ENCODE peak calls at places on chromosomes 7 and 10, in six cellular contexts. C, J, A, R, N and H are unnamed samples.

GRCh38 chr7:30321992-30322637 is 37.7 kb downstream of the ZNRF2 start:
- DNase-seq in C (no peak), N (no peak), A (no peak), J (no peak), R (no peak), H (no peak)

GRCh38 chr10:58531084-58531695 is 18.5 kb downstream of the BICC1 start:
- DNase-seq in C (peak), A (peak), N (peak), J (peak), R (no peak), H (no peak)

GRCh38 chr10:60426425-60426824 is 36.8 kb upstream of the ANK3 start:
- DNase-seq in A (no peak), C (no peak), N (peak), J (no peak), R (no peak), H (no peak)

GRCh38 chr10:33163941-33164824 is 170.3 kb downstream of the NRP1 start:
- DNase-seq in N (peak), C (no peak), A (no peak), R (no peak), J (no peak), H (no peak)

GRCh38 chr7:98974906-98975816 is 96.8 kb downstream of the TRRAP start:
- DNase-seq in A (no peak), J (no peak), C (no peak), R (no peak), N (no peak), H (no peak)

GRCh38 chr7:319267-319661 is 29.3 kb downstream of the FOXL3 start:
- DNase-seq in A (no peak), N (no peak), R (peak), J (peak), C (no peak), H (no peak)

GRCh38 chr10:77899690-77900089 is 26.9 kb downstream of the DLG5 start:
- DNase-seq in C (no peak), A (no peak), J (no peak), N (no peak), R (no peak), H (no peak)

GRCh38 chr7:114086491-114086905 is 167.7 kb upstream of the PPP1R3A start:
- DNase-seq in C (no peak), R (peak), A (peak), J (peak), N (no peak), H (no peak)

GRCh38 chr10:91976324-91977051 is 52.9 kb downstream of the BTAF1 start:
- DNase-seq in J (no peak), R (no peak), C (no peak), A (no peak), N (no peak), H (no peak)

GRCh38 chr10:96310359-96310669 is 6.1 kb downstream of the DNTT start:
- DNase-seq in C (no peak), A (no peak), J (no peak), N (no peak), R (no peak), H (no peak)

GRCh38 chr10:16049050-16049449 is 188.7 kb upstream of the MINDY3 start:
- DNase-seq in J (no peak), N (no peak), C (no peak), A (no peak), R (no peak), H (no peak)
- TF ChIP-seq CTCF in J (no peak), N (no peak), C (peak), A (no peak), R (no peak), H (no peak)

GRCh38 chr7:20783131-20783715 is 3.5 kb downstream of the SP8 start:
- DNase-seq in J (no peak), A (no peak), R (no peak), C (no peak), N (no peak), H (no peak)

GRCh38 chr7:20786049-20786412 is 655 bp downstream of the SP8 start:
- DNase-seq in N (no peak), R (no peak), A (no peak), J (no peak), C (no peak), H (no peak)

GRCh38 chr7:20785211-20786048 is 1.3 kb downstream of the SP8 start:
- DNase-seq in R (no peak), A (peak), C (no peak), N (no peak), J (peak), H (no peak)

GRCh38 chr7:20783716-20784310 is 2.9 kb downstream of the SP8 start:
- DNase-seq in R (no peak), J (peak), N (no peak), C (no peak), A (peak), H (no peak)

GRCh38 chr7:20784311-20785210 is 2.1 kb downstream of the SP8 start:
- DNase-seq in N (no peak), R (no peak), C (no peak), A (peak), J (peak), H (no peak)
- TF ChIP-seq CTCF in N (peak), R (no peak), C (peak), A (peak), J (no peak), H (no peak)

GRCh38 chr10:127921075-127921750 is 14.3 kb downstream of the PTPRE start:
- DNase-seq in R (no peak), C (no peak), N (no peak), A (no peak), J (no peak), H (no peak)

GRCh38 chr10:127918570-127918969 is 11.7 kb downstream of the PTPRE start:
- DNase-seq in N (no peak), R (no peak), J (no peak), C (no peak), A (no peak), H (no peak)

GRCh38 chr10:127920319-127921074 is 13.6 kb downstream of the PTPRE start:
- DNase-seq in J (no peak), N (no peak), A (no peak), C (no peak), R (no peak), H (no peak)

GRCh38 chr10:127921751-127922140 is 14.8 kb downstream of the PTPRE start:
- DNase-seq in R (no peak), A (no peak), J (no peak), C (no peak), N (no peak), H (no peak)

DNA sequence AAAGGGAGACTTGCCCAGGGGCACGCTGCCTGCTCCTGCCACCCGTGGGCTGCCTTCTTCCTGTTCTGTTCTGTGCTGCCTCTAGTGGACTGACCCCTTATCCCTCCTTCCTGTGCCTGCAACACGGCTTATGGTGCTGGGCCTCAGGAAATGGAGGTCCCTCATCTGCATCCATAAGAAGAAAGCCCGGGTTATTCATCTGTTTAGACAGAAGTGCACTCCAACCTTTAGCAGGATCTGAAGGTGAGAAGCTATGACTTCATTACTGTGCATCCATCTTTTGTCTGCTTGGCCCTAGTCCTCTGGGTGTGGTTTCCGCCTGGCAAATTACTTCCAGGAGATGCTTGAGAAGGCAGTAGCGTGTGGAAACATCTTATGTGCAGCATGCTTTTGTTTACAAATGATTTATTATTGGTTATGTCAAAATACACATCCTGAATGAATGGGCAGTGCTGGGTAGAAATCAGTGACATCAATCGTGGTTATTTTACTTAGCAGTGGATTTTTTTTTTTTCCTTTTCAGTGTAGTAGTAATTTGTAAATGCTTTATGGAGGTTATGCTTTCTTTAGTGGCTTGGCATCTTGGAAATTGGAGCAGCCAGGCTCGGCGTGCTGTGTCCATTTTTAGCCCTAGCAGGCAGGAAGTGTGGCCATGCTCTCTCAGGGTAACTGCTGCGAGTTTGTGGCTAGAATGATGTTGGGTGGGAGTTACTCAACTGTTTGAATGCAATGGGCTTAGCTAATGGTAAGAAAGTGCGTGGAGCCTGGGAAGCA is 12.7 kb downstream of the PTPRE start:
- DNase-seq in C (no peak), R (no peak), J (no peak), A (no peak), N (peak), H (peak)
- TF ChIP-seq CTCF in C (no peak), R (peak), J (no peak), A (no peak), N (peak), H (peak)

DNA sequence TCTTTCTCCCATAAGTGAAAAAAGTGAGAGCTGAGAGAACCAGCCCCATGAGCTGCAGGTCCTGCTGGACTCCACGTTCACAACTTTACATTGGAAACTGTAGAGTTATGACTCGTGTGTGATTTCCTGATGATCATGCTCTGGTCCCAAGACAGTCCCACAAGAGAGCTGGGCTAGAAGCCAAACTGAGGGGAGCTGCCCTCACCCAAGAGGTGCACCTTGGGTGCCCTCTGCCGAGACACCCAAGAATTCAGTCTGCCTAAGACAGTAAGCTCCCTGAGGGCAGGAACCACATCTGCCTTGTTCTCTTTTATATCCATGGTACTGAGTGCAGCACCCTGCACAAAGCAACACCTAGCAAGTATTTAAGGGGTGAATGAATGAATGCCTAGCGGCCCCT is 112.8 kb upstream of the SFMBT2 start:
- DNase-seq in J (no peak), A (no peak), R (no peak), C (no peak), N (no peak), H (no peak)
- TF ChIP-seq CTCF in J (no peak), A (no peak), R (no peak), C (no peak), N (no peak), H (no peak)